ENCODE peak calls at places on chromosome 19, in ten cellular contexts. One of them, this sample, is unnamed. For H3K36me3, the result is how much of the 10 kb centered on the place peaks cover.

GRCh38 chr19:32674153-32674958 is 624 bp downstream of the ANKRD27 start:
- DNase-seq in colonic mucosa: no peak
- DNase-seq in GM12878: no peak
- DNase-seq in stomach: no peak
- DNase-seq in fibroblast of lung: no peak
- DNase-seq in GM06990: no peak
- DNase-seq in neural progenitor cell: peak
- DNase-seq in psoas muscle: no peak
- DNase-seq in cardiac muscle cell: no peak
- DNase-seq in IMR-90: no peak
- DNase-seq in this sample: no peak

GRCh38 chr19:35292986-35293732 is 1.2 kb downstream of the MAG start:
- DNase-seq in colonic mucosa: no peak
- DNase-seq in GM12878: no peak
- DNase-seq in stomach: no peak
- DNase-seq in fibroblast of lung: no peak
- DNase-seq in GM06990: no peak
- DNase-seq in neural progenitor cell: no peak
- DNase-seq in psoas muscle: no peak
- DNase-seq in cardiac muscle cell: no peak
- DNase-seq in IMR-90: no peak
- DNase-seq in this sample: no peak

GRCh38 chr19:38733493-38734175 is 10.6 kb downstream of the CAPN12 start:
- DNase-seq in colonic mucosa: peak
- DNase-seq in GM12878: no peak
- DNase-seq in stomach: no peak
- DNase-seq in fibroblast of lung: no peak
- DNase-seq in GM06990: peak
- DNase-seq in neural progenitor cell: no peak
- DNase-seq in psoas muscle: no peak
- DNase-seq in cardiac muscle cell: no peak
- DNase-seq in IMR-90: no peak
- DNase-seq in this sample: no peak

GRCh38 chr19:678791-679388 is 2.7 kb downstream of the FSTL3 start:
- DNase-seq in colonic mucosa: no peak
- DNase-seq in GM12878: no peak
- DNase-seq in stomach: no peak
- DNase-seq in fibroblast of lung: no peak
- DNase-seq in GM06990: no peak
- DNase-seq in neural progenitor cell: no peak
- DNase-seq in psoas muscle: no peak
- DNase-seq in cardiac muscle cell: no peak
- DNase-seq in IMR-90: no peak
- DNase-seq in this sample: peak

GRCh38 chr19:21022996-21023395 is 2.5 kb downstream of the ZNF430 start:
- DNase-seq in colonic mucosa: no peak
- DNase-seq in GM12878: no peak
- DNase-seq in stomach: no peak
- DNase-seq in fibroblast of lung: peak
- DNase-seq in GM06990: no peak
- DNase-seq in neural progenitor cell: no peak
- DNase-seq in psoas muscle: no peak
- DNase-seq in cardiac muscle cell: no peak
- DNase-seq in IMR-90: peak
- DNase-seq in this sample: no peak

GRCh38 chr19:32816555-32817099 is 52.9 kb downstream of the SLC7A9 start:
- DNase-seq in colonic mucosa: no peak
- DNase-seq in GM12878: no peak
- DNase-seq in stomach: no peak
- DNase-seq in fibroblast of lung: no peak
- DNase-seq in GM06990: no peak
- DNase-seq in neural progenitor cell: no peak
- DNase-seq in psoas muscle: no peak
- DNase-seq in cardiac muscle cell: no peak
- DNase-seq in IMR-90: no peak
- DNase-seq in this sample: peak

GRCh38 chr19:33297401-33298145 is 4.8 kb downstream of the CEBPA start:
- DNase-seq in colonic mucosa: no peak
- DNase-seq in GM12878: no peak
- DNase-seq in stomach: no peak
- DNase-seq in fibroblast of lung: no peak
- DNase-seq in GM06990: no peak
- DNase-seq in neural progenitor cell: no peak
- DNase-seq in psoas muscle: no peak
- DNase-seq in cardiac muscle cell: no peak
- DNase-seq in IMR-90: no peak
- DNase-seq in this sample: peak

GRCh38 chr19:39927524-39928356 is 6.7 kb downstream of the FCGBP start:
- DNase-seq in colonic mucosa: peak
- DNase-seq in GM12878: no peak
- DNase-seq in stomach: peak
- DNase-seq in fibroblast of lung: no peak
- DNase-seq in GM06990: no peak
- DNase-seq in neural progenitor cell: no peak
- DNase-seq in psoas muscle: no peak
- DNase-seq in cardiac muscle cell: no peak
- DNase-seq in IMR-90: no peak
- DNase-seq in this sample: no peak

GRCh38 chr19:35066121-35066520 is 24.6 kb downstream of the HPN start:
- DNase-seq in colonic mucosa: no peak
- DNase-seq in GM12878: no peak
- DNase-seq in stomach: no peak
- DNase-seq in fibroblast of lung: no peak
- DNase-seq in GM06990: no peak
- DNase-seq in neural progenitor cell: no peak
- DNase-seq in psoas muscle: no peak
- DNase-seq in cardiac muscle cell: no peak
- DNase-seq in IMR-90: no peak
- DNase-seq in this sample: no peak

GRCh38 chr19:18309525-18310064 is 13.3 kb downstream of the LSM4 start:
- DNase-seq in colonic mucosa: no peak
- DNase-seq in GM12878: no peak
- DNase-seq in stomach: no peak
- DNase-seq in fibroblast of lung: no peak
- DNase-seq in GM06990: no peak
- DNase-seq in neural progenitor cell: no peak
- DNase-seq in psoas muscle: no peak
- DNase-seq in cardiac muscle cell: no peak
- DNase-seq in IMR-90: no peak
- DNase-seq in this sample: peak

GRCh38 chr19:43639507-43640423 is at the start of gene CADM4:
- DNase-seq in colonic mucosa: peak
- DNase-seq in GM12878: no peak
- DNase-seq in stomach: peak
- DNase-seq in fibroblast of lung: no peak
- DNase-seq in GM06990: no peak
- DNase-seq in neural progenitor cell: peak
- DNase-seq in psoas muscle: peak
- DNase-seq in cardiac muscle cell: peak
- DNase-seq in IMR-90: no peak
- DNase-seq in this sample: peak

GRCh38 chr19:29268103-29268502 is 55.2 kb upstream of the UQCRFS1 start:
- DNase-seq in colonic mucosa: no peak
- DNase-seq in GM12878: no peak
- DNase-seq in stomach: no peak
- DNase-seq in fibroblast of lung: no peak
- DNase-seq in GM06990: no peak
- DNase-seq in neural progenitor cell: no peak
- DNase-seq in psoas muscle: no peak
- DNase-seq in cardiac muscle cell: no peak
- DNase-seq in IMR-90: no peak
- DNase-seq in this sample: peak

DNA sequence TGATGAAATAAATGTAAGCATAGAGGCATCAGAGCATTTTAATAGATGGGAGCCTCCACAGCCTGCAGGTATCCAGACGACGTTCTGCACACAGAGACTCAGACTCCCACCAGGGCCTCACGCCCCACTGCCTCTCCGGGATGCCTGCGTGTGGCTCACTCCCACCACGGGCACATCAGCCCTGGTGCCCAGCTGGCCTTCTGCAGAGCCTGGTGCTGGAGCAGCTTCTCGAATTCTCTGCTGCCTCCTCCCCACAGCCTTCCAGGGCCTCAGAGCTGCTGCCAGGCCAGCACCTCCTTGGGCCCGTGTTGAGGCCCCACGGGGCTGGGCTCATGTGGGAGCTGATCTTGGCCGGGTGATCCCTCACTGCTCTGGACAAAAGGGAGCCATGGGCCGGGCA is 90.9 kb downstream of the KDM4B start:
- DNase-seq in colonic mucosa: no peak
- DNase-seq in GM12878: no peak
- DNase-seq in stomach: no peak
- DNase-seq in fibroblast of lung: no peak
- DNase-seq in GM06990: no peak
- DNase-seq in neural progenitor cell: no peak
- DNase-seq in psoas muscle: no peak
- DNase-seq in cardiac muscle cell: no peak
- DNase-seq in IMR-90: no peak
- DNase-seq in this sample: no peak
- H3K36me3 ChIP-seq in colonic mucosa: under half
- H3K36me3 ChIP-seq in GM12878: under half
- H3K36me3 ChIP-seq in stomach: half or more
- H3K36me3 ChIP-seq in fibroblast of lung: under half
- H3K36me3 ChIP-seq in GM06990: under half
- H3K36me3 ChIP-seq in neural progenitor cell: under half
- H3K36me3 ChIP-seq in psoas muscle: under half
- H3K36me3 ChIP-seq in cardiac muscle cell: under half
- H3K36me3 ChIP-seq in IMR-90: half or more
- H3K36me3 ChIP-seq in this sample: under half

GRCh38 chr19:9808855-9809646 is 9.8 kb downstream of the FBXL12 start:
- DNase-seq in colonic mucosa: no peak
- DNase-seq in GM12878: no peak
- DNase-seq in stomach: no peak
- DNase-seq in fibroblast of lung: no peak
- DNase-seq in GM06990: no peak
- DNase-seq in neural progenitor cell: no peak
- DNase-seq in psoas muscle: no peak
- DNase-seq in cardiac muscle cell: no peak
- DNase-seq in IMR-90: no peak
- DNase-seq in this sample: no peak

GRCh38 chr19:9811139-9811538 is 7.7 kb downstream of the FBXL12 start:
- DNase-seq in colonic mucosa: no peak
- DNase-seq in GM12878: no peak
- DNase-seq in stomach: no peak
- DNase-seq in fibroblast of lung: no peak
- DNase-seq in GM06990: no peak
- DNase-seq in neural progenitor cell: no peak
- DNase-seq in psoas muscle: no peak
- DNase-seq in cardiac muscle cell: no peak
- DNase-seq in IMR-90: no peak
- DNase-seq in this sample: no peak

GRCh38 chr19:9801976-9802375 is 16.9 kb downstream of the FBXL12 start:
- DNase-seq in colonic mucosa: no peak
- DNase-seq in GM12878: no peak
- DNase-seq in stomach: no peak
- DNase-seq in fibroblast of lung: no peak
- DNase-seq in GM06990: no peak
- DNase-seq in neural progenitor cell: no peak
- DNase-seq in psoas muscle: no peak
- DNase-seq in cardiac muscle cell: no peak
- DNase-seq in IMR-90: no peak
- DNase-seq in this sample: peak

GRCh38 chr19:9806781-9807180 is 12.1 kb downstream of the FBXL12 start:
- DNase-seq in colonic mucosa: no peak
- DNase-seq in GM12878: no peak
- DNase-seq in stomach: no peak
- DNase-seq in fibroblast of lung: no peak
- DNase-seq in GM06990: no peak
- DNase-seq in neural progenitor cell: no peak
- DNase-seq in psoas muscle: no peak
- DNase-seq in cardiac muscle cell: no peak
- DNase-seq in IMR-90: no peak
- DNase-seq in this sample: no peak
- H3K36me3 ChIP-seq in colonic mucosa: under half
- H3K36me3 ChIP-seq in GM12878: under half
- H3K36me3 ChIP-seq in stomach: half or more
- H3K36me3 ChIP-seq in fibroblast of lung: under half
- H3K36me3 ChIP-seq in GM06990: under half
- H3K36me3 ChIP-seq in neural progenitor cell: under half
- H3K36me3 ChIP-seq in psoas muscle: under half
- H3K36me3 ChIP-seq in cardiac muscle cell: under half
- H3K36me3 ChIP-seq in IMR-90: under half
- H3K36me3 ChIP-seq in this sample: under half

DNA sequence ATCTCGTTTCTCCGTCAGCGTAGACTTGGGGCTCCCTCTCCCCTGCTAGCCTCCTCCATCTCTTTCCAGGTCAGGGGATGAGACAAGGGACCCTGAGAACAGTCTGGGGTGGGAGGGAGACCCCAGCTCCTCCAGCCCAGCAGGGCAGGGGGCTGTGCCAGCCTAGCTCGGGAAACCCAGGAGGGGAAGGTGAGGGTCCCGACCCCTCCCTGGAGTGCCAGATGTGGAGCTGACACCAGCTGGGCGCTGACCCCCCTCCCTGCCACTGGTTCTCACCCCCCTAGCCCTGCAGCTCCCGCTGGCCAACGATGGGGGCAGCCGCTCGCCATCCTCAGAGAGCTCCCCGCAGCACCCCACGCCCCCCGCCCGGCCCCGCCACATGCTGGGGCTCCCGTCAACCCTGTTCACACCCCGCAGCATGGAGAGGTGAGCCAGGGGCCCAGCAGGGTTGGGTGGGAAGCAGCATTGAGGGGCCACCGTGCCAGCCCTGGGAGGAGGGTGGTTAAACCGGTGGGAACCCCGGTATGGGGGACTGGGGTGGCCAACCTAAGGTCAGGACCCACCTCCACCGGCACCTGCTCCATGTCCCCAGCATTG is 5.1 kb upstream of the TGFBR3L start:
- DNase-seq in colonic mucosa: no peak
- DNase-seq in GM12878: no peak
- DNase-seq in stomach: no peak
- DNase-seq in fibroblast of lung: no peak
- DNase-seq in GM06990: no peak
- DNase-seq in neural progenitor cell: no peak
- DNase-seq in psoas muscle: no peak
- DNase-seq in cardiac muscle cell: no peak
- DNase-seq in IMR-90: no peak
- DNase-seq in this sample: no peak
- H3K36me3 ChIP-seq in colonic mucosa: under half
- H3K36me3 ChIP-seq in GM12878: under half
- H3K36me3 ChIP-seq in stomach: half or more
- H3K36me3 ChIP-seq in fibroblast of lung: under half
- H3K36me3 ChIP-seq in GM06990: under half
- H3K36me3 ChIP-seq in neural progenitor cell: under half
- H3K36me3 ChIP-seq in psoas muscle: under half
- H3K36me3 ChIP-seq in cardiac muscle cell: under half
- H3K36me3 ChIP-seq in IMR-90: under half
- H3K36me3 ChIP-seq in this sample: under half

DNA sequence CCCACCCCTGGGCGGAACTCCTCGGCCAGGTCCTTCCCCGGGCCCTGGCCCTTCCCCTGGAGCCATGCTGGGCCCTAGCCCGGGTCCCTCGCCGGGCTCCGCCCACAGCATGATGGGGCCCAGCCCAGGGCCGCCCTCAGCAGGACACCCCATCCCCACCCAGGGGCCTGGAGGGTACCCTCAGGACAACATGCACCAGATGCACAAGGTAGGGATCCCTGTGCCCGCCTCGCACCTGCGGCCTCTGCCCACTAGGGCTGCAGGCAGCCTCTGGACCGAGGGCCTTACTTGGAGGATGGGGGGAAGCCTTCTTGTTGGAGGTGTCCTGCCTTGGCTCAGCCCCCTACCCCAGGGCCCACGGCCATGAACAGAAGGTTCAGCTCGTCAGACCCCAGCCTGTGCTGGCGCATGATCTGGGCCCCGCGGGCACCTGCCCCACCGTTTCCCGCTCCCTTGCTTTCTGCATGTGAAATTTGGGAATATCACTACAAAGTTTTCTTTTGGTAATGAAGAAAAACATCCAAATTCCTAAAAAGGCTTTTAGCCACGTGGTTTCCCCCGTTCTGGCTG is 23.4 kb downstream of the SMARCA4 start:
- DNase-seq in colonic mucosa: no peak
- DNase-seq in GM12878: no peak
- DNase-seq in stomach: no peak
- DNase-seq in fibroblast of lung: no peak
- DNase-seq in GM06990: no peak
- DNase-seq in neural progenitor cell: no peak
- DNase-seq in psoas muscle: no peak
- DNase-seq in cardiac muscle cell: no peak
- DNase-seq in IMR-90: no peak
- DNase-seq in this sample: peak
- H3K36me3 ChIP-seq in colonic mucosa: under half
- H3K36me3 ChIP-seq in GM12878: under half
- H3K36me3 ChIP-seq in stomach: half or more
- H3K36me3 ChIP-seq in fibroblast of lung: under half
- H3K36me3 ChIP-seq in GM06990: under half
- H3K36me3 ChIP-seq in neural progenitor cell: under half
- H3K36me3 ChIP-seq in psoas muscle: under half
- H3K36me3 ChIP-seq in cardiac muscle cell: under half
- H3K36me3 ChIP-seq in IMR-90: half or more
- H3K36me3 ChIP-seq in this sample: under half

This sample was measured in H7.